ENCODE peak calls at places on chromosomes 6 and 20, in ten cellular contexts. W, Z, J, G, Q, Y, O, I, R and U are unnamed samples.

GRCh38 chr6:46062312-46062711 is 46.7 kb upstream of the CLIC5 start:
- DNase-seq in W (no peak), Z (no peak), J (peak), G (no peak), Q (no peak), Y (no peak), O (no peak), I (peak), R (no peak), U (peak)

GRCh38 chr6:25341923-25342619 is 62.9 kb downstream of the CARMIL1 start:
- DNase-seq in W (no peak), Z (no peak), J (no peak), G (no peak), Q (no peak), Y (no peak), O (no peak), I (no peak), R (no peak), U (no peak)

GRCh38 chr6:111764238-111765182 is 108.7 kb downstream of the FYN start:
- DNase-seq in W (no peak), Z (no peak), J (no peak), G (no peak), Q (no peak), Y (no peak), O (no peak), I (no peak), R (no peak), U (no peak)

GRCh38 chr6:122736606-122737005 is 42.9 kb upstream of the FABP7 start:
- DNase-seq in W (no peak), Z (no peak), J (no peak), G (no peak), Q (no peak), Y (no peak), O (no peak), I (no peak), R (no peak), U (no peak)

GRCh38 chr6:113352029-113352801 is 504.9 kb upstream of the MARCKS start:
- DNase-seq in W (no peak), Z (no peak), J (peak), G (no peak), Q (no peak), Y (no peak), O (no peak), I (no peak), R (peak), U (peak)

GRCh38 chr20:38247166-38247509 is 13.4 kb downstream of the KIAA1755 start:
- DNase-seq in W (no peak), Z (no peak), J (no peak), G (no peak), Q (no peak), Y (no peak), O (no peak), I (no peak), R (no peak), U (no peak)

GRCh38 chr6:7414811-7415210 is 25.2 kb downstream of the RIOK1 start:
- DNase-seq in W (no peak), Z (no peak), J (peak), G (no peak), Q (no peak), Y (no peak), O (no peak), I (no peak), R (peak), U (peak)

GRCh38 chr6:5438882-5439584 is 177.7 kb downstream of the FARS2 start:
- DNase-seq in W (no peak), Z (no peak), J (no peak), G (no peak), Q (no peak), Y (no peak), O (no peak), I (no peak), R (no peak), U (no peak)